ENCODE peak calls at places on chromosomes 5 and 9, in eight cellular contexts. One of them, this sample, is unnamed.
A peak's percentile ranks its signal among the peaks of the same experiment; 100 is the strongest.

GRCh38 chr5:22238047-22238446 is 615.1 kb downstream of the CDH12 start:
- DNase-seq in sciatic nerve: no peak
- DNase-seq in A172: no peak
- DNase-seq in cardiac fibroblast: no peak
- DNase-seq in GM10248: no peak
- DNase-seq in naive thymus-derived CD4-positive, alpha-beta T cell: no peak
- DNase-seq in activated CD4-positive, alpha-beta memory T cell treated with anti-CD3 and anti-CD28 coated beads, Interleukin-2, amount 10 ng/mL, durations not matched to agents 7 days and 5 days: no peak
- DNase-seq in HFFc6: no peak
- DNase-seq in this sample: peak; percentile 10

GRCh38 chr5:107100121-107100520 is 570.6 kb downstream of the EFNA5 start:
- DNase-seq in naive thymus-derived CD4-positive, alpha-beta T cell: no peak
- DNase-seq in activated CD4-positive, alpha-beta memory T cell treated with anti-CD3 and anti-CD28 coated beads, Interleukin-2, amount 10 ng/mL, durations not matched to agents 7 days and 5 days: no peak
- DNase-seq in sciatic nerve: no peak
- DNase-seq in A172: no peak
- DNase-seq in HFFc6: no peak
- DNase-seq in GM10248: no peak
- DNase-seq in cardiac fibroblast: no peak
- DNase-seq in this sample: no peak

GRCh38 chr5:14299666-14300065 is 156.5 kb downstream of the TRIO start:
- DNase-seq in HFFc6: no peak
- DNase-seq in cardiac fibroblast: no peak
- DNase-seq in activated CD4-positive, alpha-beta memory T cell treated with anti-CD3 and anti-CD28 coated beads, Interleukin-2, amount 10 ng/mL, durations not matched to agents 7 days and 5 days: no peak
- DNase-seq in naive thymus-derived CD4-positive, alpha-beta T cell: no peak
- DNase-seq in A172: no peak
- DNase-seq in GM10248: no peak
- DNase-seq in sciatic nerve: no peak
- DNase-seq in this sample: peak; percentile 57

GRCh38 chr9:79256691-79257213 is 315.0 kb upstream of the TLE4 start:
- DNase-seq in activated CD4-positive, alpha-beta memory T cell treated with anti-CD3 and anti-CD28 coated beads, Interleukin-2, amount 10 ng/mL, durations not matched to agents 7 days and 5 days: no peak
- DNase-seq in naive thymus-derived CD4-positive, alpha-beta T cell: no peak
- DNase-seq in sciatic nerve: no peak
- DNase-seq in GM10248: no peak
- DNase-seq in HFFc6: peak; percentile 53
- DNase-seq in cardiac fibroblast: peak; percentile 29
- DNase-seq in A172: peak; percentile 86
- DNase-seq in this sample: peak; percentile 79

GRCh38 chr9:85053206-85053605 is 383.7 kb downstream of the NTRK2 start:
- DNase-seq in sciatic nerve: no peak
- DNase-seq in HFFc6: no peak
- DNase-seq in activated CD4-positive, alpha-beta memory T cell treated with anti-CD3 and anti-CD28 coated beads, Interleukin-2, amount 10 ng/mL, durations not matched to agents 7 days and 5 days: no peak
- DNase-seq in GM10248: no peak
- DNase-seq in naive thymus-derived CD4-positive, alpha-beta T cell: no peak
- DNase-seq in cardiac fibroblast: no peak
- DNase-seq in A172: no peak
- DNase-seq in this sample: no peak

GRCh38 chr9:131739192-131739961 is 499 bp downstream of the RAPGEF1 start:
- DNase-seq in activated CD4-positive, alpha-beta memory T cell treated with anti-CD3 and anti-CD28 coated beads, Interleukin-2, amount 10 ng/mL, durations not matched to agents 7 days and 5 days: peak; percentile 51
- DNase-seq in cardiac fibroblast: peak; percentile 32
- DNase-seq in GM10248: peak; percentile 67
- DNase-seq in HFFc6: no peak
- DNase-seq in naive thymus-derived CD4-positive, alpha-beta T cell: peak; percentile 37
- DNase-seq in A172: no peak
- DNase-seq in sciatic nerve: no peak
- DNase-seq in this sample: no peak

GRCh38 chr5:177483994-177484901 is 10.8 kb upstream of the DBN1 start:
- DNase-seq in HFFc6: no peak
- DNase-seq in naive thymus-derived CD4-positive, alpha-beta T cell: no peak
- DNase-seq in GM10248: no peak
- DNase-seq in A172: no peak
- DNase-seq in sciatic nerve: no peak
- DNase-seq in activated CD4-positive, alpha-beta memory T cell treated with anti-CD3 and anti-CD28 coated beads, Interleukin-2, amount 10 ng/mL, durations not matched to agents 7 days and 5 days: no peak
- DNase-seq in cardiac fibroblast: no peak
- DNase-seq in this sample: no peak

GRCh38 chr5:95864456-95864855 is 41.9 kb upstream of the GLRX start:
- DNase-seq in A172: no peak
- DNase-seq in activated CD4-positive, alpha-beta memory T cell treated with anti-CD3 and anti-CD28 coated beads, Interleukin-2, amount 10 ng/mL, durations not matched to agents 7 days and 5 days: no peak
- DNase-seq in HFFc6: peak; percentile 3
- DNase-seq in GM10248: no peak
- DNase-seq in naive thymus-derived CD4-positive, alpha-beta T cell: no peak
- DNase-seq in cardiac fibroblast: no peak
- DNase-seq in sciatic nerve: no peak
- DNase-seq in this sample: no peak

GRCh38 chr9:76576344-76576743 is 117.4 kb downstream of the GCNT1 start:
- DNase-seq in cardiac fibroblast: peak; percentile 74
- DNase-seq in sciatic nerve: no peak
- DNase-seq in activated CD4-positive, alpha-beta memory T cell treated with anti-CD3 and anti-CD28 coated beads, Interleukin-2, amount 10 ng/mL, durations not matched to agents 7 days and 5 days: peak; percentile 85
- DNase-seq in A172: peak; percentile 95
- DNase-seq in GM10248: peak; percentile 76
- DNase-seq in naive thymus-derived CD4-positive, alpha-beta T cell: no peak
- DNase-seq in HFFc6: peak; percentile 75
- DNase-seq in this sample: no peak

GRCh38 chr9:98289811-98290210 is 34.4 kb upstream of the TBC1D2 start:
- DNase-seq in A172: no peak
- DNase-seq in cardiac fibroblast: no peak
- DNase-seq in sciatic nerve: no peak
- DNase-seq in activated CD4-positive, alpha-beta memory T cell treated with anti-CD3 and anti-CD28 coated beads, Interleukin-2, amount 10 ng/mL, durations not matched to agents 7 days and 5 days: no peak
- DNase-seq in GM10248: no peak
- DNase-seq in HFFc6: no peak
- DNase-seq in naive thymus-derived CD4-positive, alpha-beta T cell: no peak
- DNase-seq in this sample: no peak

GRCh38 chr5:73450672-73451217 is 2.2 kb upstream of the FOXD1 start:
- DNase-seq in cardiac fibroblast: no peak
- DNase-seq in GM10248: no peak
- DNase-seq in sciatic nerve: no peak
- DNase-seq in naive thymus-derived CD4-positive, alpha-beta T cell: peak; percentile 43
- DNase-seq in A172: no peak
- DNase-seq in activated CD4-positive, alpha-beta memory T cell treated with anti-CD3 and anti-CD28 coated beads, Interleukin-2, amount 10 ng/mL, durations not matched to agents 7 days and 5 days: no peak
- DNase-seq in HFFc6: no peak
- DNase-seq in this sample: no peak

GRCh38 chr5:79133121-79133656 is 21.6 kb downstream of the BHMT start:
- DNase-seq in GM10248: peak; percentile 31
- DNase-seq in HFFc6: peak; percentile 46
- DNase-seq in cardiac fibroblast: peak; percentile 71
- DNase-seq in naive thymus-derived CD4-positive, alpha-beta T cell: peak; percentile 38
- DNase-seq in sciatic nerve: no peak
- DNase-seq in activated CD4-positive, alpha-beta memory T cell treated with anti-CD3 and anti-CD28 coated beads, Interleukin-2, amount 10 ng/mL, durations not matched to agents 7 days and 5 days: no peak
- DNase-seq in A172: peak; percentile 45
- DNase-seq in this sample: peak; percentile 56

GRCh38 chr9:116032683-116033440 is 120.7 kb upstream of the PAPPA start:
- DNase-seq in A172: no peak
- DNase-seq in cardiac fibroblast: no peak
- DNase-seq in HFFc6: no peak
- DNase-seq in activated CD4-positive, alpha-beta memory T cell treated with anti-CD3 and anti-CD28 coated beads, Interleukin-2, amount 10 ng/mL, durations not matched to agents 7 days and 5 days: no peak
- DNase-seq in sciatic nerve: no peak
- DNase-seq in GM10248: no peak
- DNase-seq in naive thymus-derived CD4-positive, alpha-beta T cell: no peak
- DNase-seq in this sample: no peak

GRCh38 chr9:128863647-128864046 is 18.1 kb downstream of the KYAT1 start:
- DNase-seq in activated CD4-positive, alpha-beta memory T cell treated with anti-CD3 and anti-CD28 coated beads, Interleukin-2, amount 10 ng/mL, durations not matched to agents 7 days and 5 days: peak; percentile 88
- DNase-seq in cardiac fibroblast: peak; percentile 67
- DNase-seq in A172: peak; percentile 66
- DNase-seq in GM10248: peak; percentile 89
- DNase-seq in sciatic nerve: peak; percentile 87
- DNase-seq in naive thymus-derived CD4-positive, alpha-beta T cell: peak; percentile 89
- DNase-seq in HFFc6: peak; percentile 30
- DNase-seq in this sample: peak; percentile 70

GRCh38 chr5:64147849-64148441 is 17.7 kb upstream of the RNF180 start:
- DNase-seq in HFFc6: peak; percentile 25
- DNase-seq in naive thymus-derived CD4-positive, alpha-beta T cell: no peak
- DNase-seq in cardiac fibroblast: peak; percentile 68
- DNase-seq in GM10248: peak; percentile 31
- DNase-seq in activated CD4-positive, alpha-beta memory T cell treated with anti-CD3 and anti-CD28 coated beads, Interleukin-2, amount 10 ng/mL, durations not matched to agents 7 days and 5 days: no peak
- DNase-seq in sciatic nerve: peak; percentile 77
- DNase-seq in A172: peak; percentile 17
- DNase-seq in this sample: peak; percentile 75

GRCh38 chr9:89935791-89936190 is 331.0 kb downstream of the GADD45G start:
- DNase-seq in sciatic nerve: no peak
- DNase-seq in activated CD4-positive, alpha-beta memory T cell treated with anti-CD3 and anti-CD28 coated beads, Interleukin-2, amount 10 ng/mL, durations not matched to agents 7 days and 5 days: no peak
- DNase-seq in GM10248: no peak
- DNase-seq in naive thymus-derived CD4-positive, alpha-beta T cell: no peak
- DNase-seq in A172: no peak
- DNase-seq in HFFc6: no peak
- DNase-seq in cardiac fibroblast: no peak
- DNase-seq in this sample: peak; percentile 75

GRCh38 chr9:35726876-35727438 is 5.0 kb downstream of the TLN1 start:
- DNase-seq in naive thymus-derived CD4-positive, alpha-beta T cell: peak; percentile 37
- DNase-seq in GM10248: no peak
- DNase-seq in HFFc6: peak; percentile 63
- DNase-seq in sciatic nerve: no peak
- DNase-seq in A172: peak; percentile 62
- DNase-seq in activated CD4-positive, alpha-beta memory T cell treated with anti-CD3 and anti-CD28 coated beads, Interleukin-2, amount 10 ng/mL, durations not matched to agents 7 days and 5 days: peak; percentile 56
- DNase-seq in cardiac fibroblast: peak; percentile 68
- DNase-seq in this sample: peak; percentile 64

GRCh38 chr9:104606202-104606601 is 775 bp upstream of the OR13C2 start:
- DNase-seq in naive thymus-derived CD4-positive, alpha-beta T cell: no peak
- DNase-seq in activated CD4-positive, alpha-beta memory T cell treated with anti-CD3 and anti-CD28 coated beads, Interleukin-2, amount 10 ng/mL, durations not matched to agents 7 days and 5 days: no peak
- DNase-seq in HFFc6: no peak
- DNase-seq in A172: no peak
- DNase-seq in GM10248: no peak
- DNase-seq in sciatic nerve: no peak
- DNase-seq in cardiac fibroblast: no peak
- DNase-seq in this sample: no peak

GRCh38 chr5:15103864-15104263 is 232.3 kb upstream of the ANKH start:
- DNase-seq in activated CD4-positive, alpha-beta memory T cell treated with anti-CD3 and anti-CD28 coated beads, Interleukin-2, amount 10 ng/mL, durations not matched to agents 7 days and 5 days: no peak
- DNase-seq in sciatic nerve: no peak
- DNase-seq in GM10248: no peak
- DNase-seq in cardiac fibroblast: no peak
- DNase-seq in A172: no peak
- DNase-seq in naive thymus-derived CD4-positive, alpha-beta T cell: no peak
- DNase-seq in HFFc6: no peak
- DNase-seq in this sample: no peak

GRCh38 chr9:93955356-93956182 is 414 bp upstream of the BARX1 start:
- DNase-seq in A172: no peak
- DNase-seq in activated CD4-positive, alpha-beta memory T cell treated with anti-CD3 and anti-CD28 coated beads, Interleukin-2, amount 10 ng/mL, durations not matched to agents 7 days and 5 days: no peak
- DNase-seq in GM10248: no peak
- DNase-seq in HFFc6: no peak
- DNase-seq in sciatic nerve: no peak
- DNase-seq in naive thymus-derived CD4-positive, alpha-beta T cell: no peak
- DNase-seq in cardiac fibroblast: no peak
- DNase-seq in this sample: no peak

GRCh38 chr5:141608046-141608445 is 10.8 kb downstream of the DIAPH1 start:
- DNase-seq in GM10248: no peak
- DNase-seq in HFFc6: no peak
- DNase-seq in sciatic nerve: no peak
- DNase-seq in A172: no peak
- DNase-seq in activated CD4-positive, alpha-beta memory T cell treated with anti-CD3 and anti-CD28 coated beads, Interleukin-2, amount 10 ng/mL, durations not matched to agents 7 days and 5 days: no peak
- DNase-seq in cardiac fibroblast: no peak
- DNase-seq in naive thymus-derived CD4-positive, alpha-beta T cell: no peak
- DNase-seq in this sample: no peak

GRCh38 chr5:62585751-62586150 is 7.1 kb downstream of the LRRC70 start:
- DNase-seq in activated CD4-positive, alpha-beta memory T cell treated with anti-CD3 and anti-CD28 coated beads, Interleukin-2, amount 10 ng/mL, durations not matched to agents 7 days and 5 days: no peak
- DNase-seq in A172: peak; percentile 17
- DNase-seq in naive thymus-derived CD4-positive, alpha-beta T cell: no peak
- DNase-seq in HFFc6: no peak
- DNase-seq in GM10248: no peak
- DNase-seq in sciatic nerve: no peak
- DNase-seq in cardiac fibroblast: peak; percentile 29
- DNase-seq in this sample: no peak

GRCh38 chr9:134968011-134968822 is 50.5 kb upstream of the FCN1 start:
- DNase-seq in GM10248: no peak
- DNase-seq in HFFc6: no peak
- DNase-seq in sciatic nerve: peak; percentile 56
- DNase-seq in naive thymus-derived CD4-positive, alpha-beta T cell: no peak
- DNase-seq in A172: peak; percentile 15
- DNase-seq in cardiac fibroblast: peak; percentile 26
- DNase-seq in activated CD4-positive, alpha-beta memory T cell treated with anti-CD3 and anti-CD28 coated beads, Interleukin-2, amount 10 ng/mL, durations not matched to agents 7 days and 5 days: no peak
- DNase-seq in this sample: no peak

GRCh38 chr9:133443982-133444381 is 15.8 kb upstream of the CACFD1 start:
- DNase-seq in cardiac fibroblast: no peak
- DNase-seq in A172: peak; percentile 52
- DNase-seq in naive thymus-derived CD4-positive, alpha-beta T cell: no peak
- DNase-seq in HFFc6: peak; percentile 11
- DNase-seq in sciatic nerve: no peak
- DNase-seq in GM10248: no peak
- DNase-seq in activated CD4-positive, alpha-beta memory T cell treated with anti-CD3 and anti-CD28 coated beads, Interleukin-2, amount 10 ng/mL, durations not matched to agents 7 days and 5 days: no peak
- DNase-seq in this sample: no peak

GRCh38 chr9:110357510-110357909 is 19.8 kb upstream of the TXNDC8 start:
- DNase-seq in GM10248: no peak
- DNase-seq in cardiac fibroblast: no peak
- DNase-seq in activated CD4-positive, alpha-beta memory T cell treated with anti-CD3 and anti-CD28 coated beads, Interleukin-2, amount 10 ng/mL, durations not matched to agents 7 days and 5 days: no peak
- DNase-seq in sciatic nerve: no peak
- DNase-seq in HFFc6: no peak
- DNase-seq in naive thymus-derived CD4-positive, alpha-beta T cell: no peak
- DNase-seq in A172: no peak
- DNase-seq in this sample: no peak

GRCh38 chr5:98578438-98578837 is 195.0 kb upstream of the RGMB start:
- DNase-seq in HFFc6: no peak
- DNase-seq in A172: no peak
- DNase-seq in naive thymus-derived CD4-positive, alpha-beta T cell: no peak
- DNase-seq in cardiac fibroblast: no peak
- DNase-seq in sciatic nerve: no peak
- DNase-seq in activated CD4-positive, alpha-beta memory T cell treated with anti-CD3 and anti-CD28 coated beads, Interleukin-2, amount 10 ng/mL, durations not matched to agents 7 days and 5 days: no peak
- DNase-seq in GM10248: no peak
- DNase-seq in this sample: no peak

GRCh38 chr5:33036128-33036527 is 325.0 kb downstream of the NPR3 start:
- DNase-seq in cardiac fibroblast: no peak
- DNase-seq in sciatic nerve: no peak
- DNase-seq in HFFc6: no peak
- DNase-seq in activated CD4-positive, alpha-beta memory T cell treated with anti-CD3 and anti-CD28 coated beads, Interleukin-2, amount 10 ng/mL, durations not matched to agents 7 days and 5 days: no peak
- DNase-seq in A172: no peak
- DNase-seq in GM10248: no peak
- DNase-seq in naive thymus-derived CD4-positive, alpha-beta T cell: no peak
- DNase-seq in this sample: no peak

GRCh38 chr9:26346942-26347477 is 545.6 kb downstream of the CAAP1 start:
- DNase-seq in A172: no peak
- DNase-seq in activated CD4-positive, alpha-beta memory T cell treated with anti-CD3 and anti-CD28 coated beads, Interleukin-2, amount 10 ng/mL, durations not matched to agents 7 days and 5 days: no peak
- DNase-seq in cardiac fibroblast: no peak
- DNase-seq in naive thymus-derived CD4-positive, alpha-beta T cell: no peak
- DNase-seq in HFFc6: no peak
- DNase-seq in GM10248: no peak
- DNase-seq in sciatic nerve: peak; percentile 51
- DNase-seq in this sample: no peak

GRCh38 chr9:126450537-126451205 is 124.0 kb downstream of the MVB12B start:
- DNase-seq in HFFc6: no peak
- DNase-seq in activated CD4-positive, alpha-beta memory T cell treated with anti-CD3 and anti-CD28 coated beads, Interleukin-2, amount 10 ng/mL, durations not matched to agents 7 days and 5 days: no peak
- DNase-seq in sciatic nerve: peak; percentile 49
- DNase-seq in GM10248: no peak
- DNase-seq in A172: no peak
- DNase-seq in naive thymus-derived CD4-positive, alpha-beta T cell: no peak
- DNase-seq in cardiac fibroblast: no peak
- DNase-seq in this sample: no peak

GRCh38 chr5:172389578-172390112 is 64.7 kb downstream of the SH3PXD2B start:
- DNase-seq in naive thymus-derived CD4-positive, alpha-beta T cell: no peak
- DNase-seq in GM10248: no peak
- DNase-seq in HFFc6: no peak
- DNase-seq in cardiac fibroblast: no peak
- DNase-seq in activated CD4-positive, alpha-beta memory T cell treated with anti-CD3 and anti-CD28 coated beads, Interleukin-2, amount 10 ng/mL, durations not matched to agents 7 days and 5 days: no peak
- DNase-seq in sciatic nerve: no peak
- DNase-seq in A172: no peak
- DNase-seq in this sample: no peak

GRCh38 chr9:94167055-94167346 is 82.7 kb downstream of the PTPDC1 start:
- DNase-seq in A172: no peak
- DNase-seq in activated CD4-positive, alpha-beta memory T cell treated with anti-CD3 and anti-CD28 coated beads, Interleukin-2, amount 10 ng/mL, durations not matched to agents 7 days and 5 days: no peak
- DNase-seq in cardiac fibroblast: no peak
- DNase-seq in HFFc6: peak; percentile 72
- DNase-seq in naive thymus-derived CD4-positive, alpha-beta T cell: no peak
- DNase-seq in GM10248: no peak
- DNase-seq in sciatic nerve: no peak
- DNase-seq in this sample: no peak

GRCh38 chr5:139638736-139639618 is 9.2 kb upstream of the CXXC5 start:
- DNase-seq in HFFc6: no peak
- DNase-seq in cardiac fibroblast: no peak
- DNase-seq in naive thymus-derived CD4-positive, alpha-beta T cell: no peak
- DNase-seq in sciatic nerve: peak; percentile 61
- DNase-seq in activated CD4-positive, alpha-beta memory T cell treated with anti-CD3 and anti-CD28 coated beads, Interleukin-2, amount 10 ng/mL, durations not matched to agents 7 days and 5 days: peak; percentile 14
- DNase-seq in A172: no peak
- DNase-seq in GM10248: peak; percentile 37
- DNase-seq in this sample: no peak

GRCh38 chr5:56763711-56764466 is 51.5 kb upstream of the MAP3K1 start:
- DNase-seq in cardiac fibroblast: peak; percentile 65
- DNase-seq in activated CD4-positive, alpha-beta memory T cell treated with anti-CD3 and anti-CD28 coated beads, Interleukin-2, amount 10 ng/mL, durations not matched to agents 7 days and 5 days: no peak
- DNase-seq in GM10248: no peak
- DNase-seq in A172: peak; percentile 80
- DNase-seq in sciatic nerve: no peak
- DNase-seq in HFFc6: peak; percentile 13
- DNase-seq in naive thymus-derived CD4-positive, alpha-beta T cell: no peak
- DNase-seq in this sample: peak; percentile 84

GRCh38 chr9:113573303-113573958 is 109.9 kb downstream of the RGS3 start:
- DNase-seq in cardiac fibroblast: no peak
- DNase-seq in GM10248: no peak
- DNase-seq in activated CD4-positive, alpha-beta memory T cell treated with anti-CD3 and anti-CD28 coated beads, Interleukin-2, amount 10 ng/mL, durations not matched to agents 7 days and 5 days: no peak
- DNase-seq in naive thymus-derived CD4-positive, alpha-beta T cell: no peak
- DNase-seq in sciatic nerve: peak; percentile 47
- DNase-seq in HFFc6: no peak
- DNase-seq in A172: no peak
- DNase-seq in this sample: no peak